ENCODE peak calls at places on chromosomes 1 and 21, in four cellular contexts. One of them, this sample, is unnamed.

GRCh38 chr1:8661185-8662110 is 156.0 kb downstream of the RERE start:
- DNase-seq in HepG2: no peak
- DNase-seq in esophagus squamous epithelium: no peak
- DNase-seq in sigmoid colon: peak
- DNase-seq in this sample: peak

GRCh38 chr1:20373286-20373685 is 82.6 kb downstream of the VWA5B1 start:
- DNase-seq in sigmoid colon: peak
- DNase-seq in esophagus squamous epithelium: no peak
- DNase-seq in HepG2: no peak
- DNase-seq in this sample: no peak

GRCh38 chr1:21537932-21538630 is 28.9 kb downstream of the ALPL start:
- DNase-seq in sigmoid colon: no peak
- DNase-seq in HepG2: peak
- DNase-seq in esophagus squamous epithelium: no peak
- DNase-seq in this sample: no peak

GRCh38 chr21:15788847-15789548 is 59.2 kb downstream of the USP25 start:
- DNase-seq in sigmoid colon: no peak
- DNase-seq in esophagus squamous epithelium: no peak
- DNase-seq in HepG2: no peak
- DNase-seq in this sample: peak

GRCh38 chr1:59043796-59044195 is 253.1 kb upstream of the FGGY start:
- DNase-seq in HepG2: peak
- DNase-seq in esophagus squamous epithelium: no peak
- DNase-seq in sigmoid colon: peak
- DNase-seq in this sample: peak

GRCh38 chr1:110556471-110556807 is 37.5 kb upstream of the KCNA10 start:
- DNase-seq in sigmoid colon: peak
- DNase-seq in esophagus squamous epithelium: no peak
- DNase-seq in HepG2: no peak
- DNase-seq in this sample: no peak

GRCh38 chr1:151132676-151133338 is 13.6 kb downstream of the SEMA6C start:
- DNase-seq in sigmoid colon: no peak
- DNase-seq in HepG2: no peak
- DNase-seq in esophagus squamous epithelium: no peak
- DNase-seq in this sample: no peak

GRCh38 chr1:58784758-58785423 is 1.0 kb upstream of the JUN start:
- DNase-seq in sigmoid colon: peak
- DNase-seq in HepG2: peak
- DNase-seq in esophagus squamous epithelium: peak
- DNase-seq in this sample: peak

GRCh38 chr1:209455133-209455532 is 128.4 kb upstream of the CAMK1G start:
- DNase-seq in sigmoid colon: no peak
- DNase-seq in HepG2: no peak
- DNase-seq in esophagus squamous epithelium: no peak
- DNase-seq in this sample: peak

GRCh38 chr1:241213147-241213546 is 143.9 kb downstream of the RGS7 start:
- DNase-seq in HepG2: no peak
- DNase-seq in esophagus squamous epithelium: no peak
- DNase-seq in sigmoid colon: no peak
- DNase-seq in this sample: peak

GRCh38 chr1:25819496-25820246 is at the start of gene MTFR1L:
- DNase-seq in HepG2: peak
- DNase-seq in esophagus squamous epithelium: peak
- DNase-seq in sigmoid colon: peak
- DNase-seq in this sample: peak

GRCh38 chr1:25818569-25818968 is 1.2 kb upstream of the MTFR1L start:
- DNase-seq in esophagus squamous epithelium: no peak
- DNase-seq in sigmoid colon: no peak
- DNase-seq in HepG2: peak
- DNase-seq in this sample: no peak

GRCh38 chr1:25820247-25821111 is 725 bp downstream of the MTFR1L start:
- DNase-seq in HepG2: peak
- DNase-seq in esophagus squamous epithelium: no peak
- DNase-seq in sigmoid colon: peak
- DNase-seq in this sample: peak

GRCh38 chr1:25821112-25821476 is 1.3 kb downstream of the MTFR1L start:
- DNase-seq in esophagus squamous epithelium: no peak
- DNase-seq in sigmoid colon: no peak
- DNase-seq in HepG2: no peak
- DNase-seq in this sample: no peak

GRCh38 chr1:25821630-25822091 is 1.9 kb downstream of the MTFR1L start:
- DNase-seq in sigmoid colon: no peak
- DNase-seq in esophagus squamous epithelium: no peak
- DNase-seq in HepG2: no peak
- DNase-seq in this sample: no peak
- H3K4me3 ChIP-seq in sigmoid colon: no peak
- H3K4me3 ChIP-seq in esophagus squamous epithelium: peak
- H3K4me3 ChIP-seq in HepG2: peak
- H3K4me3 ChIP-seq in this sample: peak

GRCh38 chr1:201655243-201655642 is 116.3 kb downstream of the NAV1 start:
- DNase-seq in sigmoid colon: peak
- DNase-seq in HepG2: no peak
- DNase-seq in esophagus squamous epithelium: no peak
- DNase-seq in this sample: no peak

GRCh38 chr1:201653883-201654282 is 115.0 kb downstream of the NAV1 start:
- DNase-seq in sigmoid colon: no peak
- DNase-seq in HepG2: no peak
- DNase-seq in esophagus squamous epithelium: no peak
- DNase-seq in this sample: no peak

GRCh38 chr1:201653238-201653637 is 114.3 kb downstream of the NAV1 start:
- DNase-seq in HepG2: no peak
- DNase-seq in esophagus squamous epithelium: no peak
- DNase-seq in sigmoid colon: no peak
- DNase-seq in this sample: no peak

GRCh38 chr1:201656670-201657032 is 117.7 kb downstream of the NAV1 start:
- DNase-seq in sigmoid colon: no peak
- DNase-seq in esophagus squamous epithelium: no peak
- DNase-seq in HepG2: no peak
- DNase-seq in this sample: no peak

GRCh38 chr1:201655910-201656669 is 117.2 kb downstream of the NAV1 start:
- DNase-seq in esophagus squamous epithelium: no peak
- DNase-seq in sigmoid colon: no peak
- DNase-seq in HepG2: no peak
- DNase-seq in this sample: no peak
- TF ChIP-seq CTCF in esophagus squamous epithelium: no peak
- TF ChIP-seq CTCF in sigmoid colon: no peak
- TF ChIP-seq CTCF in HepG2: no peak
- TF ChIP-seq CTCF in this sample: no peak

GRCh38 chr1:24556414-24556795 is 518 bp downstream of the NCMAP start:
- DNase-seq in esophagus squamous epithelium: no peak
- DNase-seq in sigmoid colon: no peak
- DNase-seq in HepG2: no peak
- DNase-seq in this sample: no peak
- H3K4me3 ChIP-seq in esophagus squamous epithelium: peak
- H3K4me3 ChIP-seq in sigmoid colon: no peak
- H3K4me3 ChIP-seq in HepG2: peak
- H3K4me3 ChIP-seq in this sample: peak

GRCh38 chr1:31715873-31716220 is 12.0 kb upstream of the COL16A1 start:
- DNase-seq in sigmoid colon: no peak
- DNase-seq in esophagus squamous epithelium: no peak
- DNase-seq in HepG2: no peak
- DNase-seq in this sample: no peak
- TF ChIP-seq CTCF in sigmoid colon: peak
- TF ChIP-seq CTCF in esophagus squamous epithelium: no peak
- TF ChIP-seq CTCF in HepG2: no peak
- TF ChIP-seq CTCF in this sample: no peak

GRCh38 chr1:155320252-155320651 is 442 bp upstream of the RUSC1 start:
- DNase-seq in sigmoid colon: no peak
- DNase-seq in HepG2: no peak
- DNase-seq in esophagus squamous epithelium: no peak
- DNase-seq in this sample: peak
- H3K4me3 ChIP-seq in sigmoid colon: peak
- H3K4me3 ChIP-seq in HepG2: no peak
- H3K4me3 ChIP-seq in esophagus squamous epithelium: peak
- H3K4me3 ChIP-seq in this sample: peak

GRCh38 chr1:153490272-153491051 is 30.0 kb upstream of the S100A7 start:
- DNase-seq in esophagus squamous epithelium: peak
- DNase-seq in HepG2: no peak
- DNase-seq in sigmoid colon: peak
- DNase-seq in this sample: peak
- TF ChIP-seq CTCF in esophagus squamous epithelium: no peak
- TF ChIP-seq CTCF in HepG2: no peak
- TF ChIP-seq CTCF in sigmoid colon: no peak
- TF ChIP-seq CTCF in this sample: peak

GRCh38 chr1:9877962-9878361 is 32.1 kb downstream of the CTNNBIP1 start:
- DNase-seq in esophagus squamous epithelium: no peak
- DNase-seq in HepG2: no peak
- DNase-seq in sigmoid colon: no peak
- DNase-seq in this sample: peak
- H3K4me3 ChIP-seq in esophagus squamous epithelium: no peak
- H3K4me3 ChIP-seq in HepG2: no peak
- H3K4me3 ChIP-seq in sigmoid colon: no peak
- H3K4me3 ChIP-seq in this sample: peak

DNA sequence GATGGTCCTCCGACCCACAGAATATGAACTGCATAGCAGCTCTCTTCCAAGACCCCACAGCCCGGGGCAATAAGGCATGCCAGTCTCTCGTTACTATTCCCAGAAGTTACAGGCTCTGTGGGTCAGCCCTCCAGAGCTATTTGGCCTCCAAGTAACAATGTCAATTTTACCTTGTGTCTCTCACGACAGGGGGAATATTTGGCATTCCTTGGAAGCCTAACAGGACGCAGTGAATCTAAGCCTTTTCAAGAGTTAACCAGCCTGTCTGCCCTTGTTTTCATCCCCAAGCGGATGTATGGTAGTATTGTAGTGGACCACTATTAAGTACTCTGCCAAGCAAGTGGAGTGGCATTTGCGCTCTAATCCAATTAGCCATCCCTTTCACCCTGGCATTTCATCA is 24.4 kb upstream of the GNG4 start:
- DNase-seq in HepG2: no peak
- DNase-seq in sigmoid colon: no peak
- DNase-seq in esophagus squamous epithelium: no peak
- DNase-seq in this sample: no peak
- TF ChIP-seq CTCF in HepG2: no peak
- TF ChIP-seq CTCF in sigmoid colon: no peak
- TF ChIP-seq CTCF in esophagus squamous epithelium: no peak
- TF ChIP-seq CTCF in this sample: no peak

DNA sequence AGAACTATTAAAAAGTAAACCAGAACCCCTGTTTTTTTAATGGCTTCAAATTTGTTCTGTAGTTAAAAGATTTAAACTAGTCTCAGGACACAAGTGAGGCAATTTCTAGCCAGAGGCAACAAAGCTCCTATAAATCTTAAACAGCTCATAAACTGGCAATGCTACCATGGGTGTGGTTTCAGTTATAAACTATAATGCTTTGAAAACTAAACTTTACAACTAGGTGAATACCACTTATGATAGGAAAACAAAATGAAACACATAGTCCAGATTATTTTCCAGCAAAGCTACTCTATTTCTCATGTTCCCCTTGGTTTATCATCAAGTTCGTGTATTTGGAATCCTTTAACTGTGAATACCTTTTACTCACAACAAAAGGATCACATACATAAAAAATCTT is 282.5 kb downstream of the VAV3 start:
- DNase-seq in HepG2: no peak
- DNase-seq in sigmoid colon: no peak
- DNase-seq in esophagus squamous epithelium: no peak
- DNase-seq in this sample: peak
- H3K4me3 ChIP-seq in HepG2: no peak
- H3K4me3 ChIP-seq in sigmoid colon: no peak
- H3K4me3 ChIP-seq in esophagus squamous epithelium: peak
- H3K4me3 ChIP-seq in this sample: no peak

This sample was measured in epithelial cell of esophagus.